ENCODE peak calls at places on chromosomes 1 and 21, in five cellular contexts. C is HEK293T; K is HFFc6; J is IMR-90; Q is stimulated activated CD4-positive, alpha-beta T cell treated with anti-CD3 and anti-CD28 coated beads, Interleukin-2, amount 100 ng/mL, for 24 hours. E is an unnamed sample.

GRCh38 chr21:41933259-41934079 is 20.3 kb downstream of the C2CD2 start:
- DNase-seq in C (no peak), K (peak; percentile 45), J (peak; percentile 56), Q (no peak), E (no peak)

GRCh38 chr21:26297856-26298255 is 127.3 kb upstream of the APP start:
- DNase-seq in C (no peak), K (no peak), J (no peak), Q (no peak), E (no peak)

GRCh38 chr1:224700915-224701531 is 84.9 kb downstream of the CNIH3 start:
- DNase-seq in C (peak; percentile 82), K (no peak), J (peak; percentile 7), Q (no peak), E (no peak)

GRCh38 chr1:109500886-109501285 is 7.0 kb downstream of the CYB561D1 start:
- DNase-seq in C (no peak), K (peak; percentile 81), J (peak; percentile 90), Q (no peak), E (no peak)

GRCh38 chr1:21335750-21336168 is 45.5 kb upstream of the ECE1 start:
- DNase-seq in C (no peak), K (no peak), J (no peak), Q (no peak), E (no peak)

GRCh38 chr1:110067957-110068645 is 2.4 kb downstream of the ALX3 start:
- DNase-seq in C (no peak), K (no peak), J (no peak), Q (peak; percentile 11), E (no peak)

GRCh38 chr1:45545553-45546310 is 4.9 kb upstream of the AKR1A1 start:
- DNase-seq in C (no peak), K (no peak), J (no peak), Q (no peak), E (no peak)

GRCh38 chr1:87236585-87236984 is 92.1 kb upstream of the LMO4 start:
- DNase-seq in C (no peak), K (no peak), J (peak; percentile 65), Q (no peak), E (no peak)

GRCh38 chr21:29390778-29391177 is 92.1 kb downstream of the BACH1 start:
- DNase-seq in C (no peak), K (no peak), J (no peak), Q (no peak), E (no peak)

GRCh38 chr21:45078877-45079281 is 4.5 kb downstream of the ADARB1 start:
- DNase-seq in C (no peak), K (no peak), J (peak; percentile 85), Q (peak; percentile 70), E (peak; percentile 35)

GRCh38 chr1:236176337-236177336 is 34.3 kb downstream of the GPR137B start:
- DNase-seq in C (no peak), K (no peak), J (peak; percentile 40), Q (no peak), E (no peak)

GRCh38 chr1:109864960-109865611 is 45.6 kb upstream of the CSF1 start:
- DNase-seq in C (no peak), K (no peak), J (peak; percentile 42), Q (no peak), E (no peak)

GRCh38 chr1:1490633-1491230 is 19.2 kb downstream of the ATAD3B start:
- DNase-seq in C (no peak), K (no peak), J (no peak), Q (no peak), E (no peak)

GRCh38 chr1:165695011-165695410 is 3.4 kb downstream of the ALDH9A1 start:
- DNase-seq in C (no peak), K (no peak), J (no peak), Q (no peak), E (no peak)

GRCh38 chr1:52727956-52728656 is 1.9 kb downstream of the ZYG11B start:
- DNase-seq in C (no peak), K (no peak), J (no peak), Q (no peak), E (no peak)

GRCh38 chr1:200248541-200248940 is 161.3 kb downstream of the ZNF281 start:
- DNase-seq in C (peak; percentile 63), K (no peak), J (no peak), Q (no peak), E (no peak)

GRCh38 chr21:44299085-44299457 is 782 bp upstream of the PFKL start:
- DNase-seq in C (no peak), K (peak; percentile 3), J (peak; percentile 4), Q (no peak), E (no peak)

GRCh38 chr1:207633226-207633625 is 11.7 kb upstream of the CR1L start:
- DNase-seq in C (no peak), K (no peak), J (no peak), Q (no peak), E (no peak)

GRCh38 chr1:11068556-11069232 is 8.9 kb upstream of the SRM start:
- DNase-seq in C (peak; percentile 3), K (no peak), J (no peak), Q (no peak), E (no peak)

GRCh38 chr1:16226129-16226494 is 10.9 kb downstream of the CPLANE2 start:
- DNase-seq in C (no peak), K (no peak), J (no peak), Q (no peak), E (no peak)